ENCODE peak calls at places on chromosomes 13 and 19, in seven cellular contexts. H is RCC 7860; G is activated naive CD8-positive, alpha-beta T cell treated with anti-CD3 and anti-CD28 coated beads for 36 hours; K is T-helper 22 cell; Y is nephron progenitor cell; N is cardiac fibroblast; W is effector memory CD8-positive, alpha-beta T cell. L is an unnamed sample.

GRCh38 chr13:100604909-100605308 is 16.3 kb upstream of the GGACT start:
- DNase-seq in H (no peak), G (no peak), K (no peak), Y (no peak), N (no peak), W (no peak), L (no peak)

GRCh38 chr19:38723606-38724379 is 20.5 kb downstream of the CAPN12 start:
- DNase-seq in H (no peak), G (no peak), K (no peak), Y (no peak), N (no peak), W (no peak), L (no peak)

GRCh38 chr13:33611016-33611805 is 206.7 kb upstream of the RFC3 start:
- DNase-seq in H (peak), G (no peak), K (no peak), Y (peak), N (peak), W (no peak), L (no peak)

GRCh38 chr19:54573330-54573872 is at the start of gene LILRA2:
- DNase-seq in H (no peak), G (no peak), K (no peak), Y (no peak), N (no peak), W (no peak), L (no peak)

GRCh38 chr19:5287066-5287465 is 53.5 kb downstream of the PTPRS start:
- DNase-seq in H (no peak), G (no peak), K (no peak), Y (no peak), N (no peak), W (no peak), L (no peak)

GRCh38 chr13:81172603-81173002 is 831.7 kb upstream of the SPRY2 start:
- DNase-seq in H (no peak), G (no peak), K (no peak), Y (no peak), N (no peak), W (no peak), L (no peak)

GRCh38 chr13:92843549-92843948 is 383.1 kb upstream of the GPC6 start:
- DNase-seq in H (peak), G (no peak), K (no peak), Y (no peak), N (peak), W (no peak), L (no peak)

GRCh38 chr13:95641961-95642621 is 2.4 kb downstream of the DZIP1 start:
- DNase-seq in H (no peak), G (peak), K (no peak), Y (peak), N (peak), W (no peak), L (no peak)

GRCh38 chr13:49304763-49305695 is 57.3 kb downstream of the CDADC1 start:
- DNase-seq in H (no peak), G (no peak), K (no peak), Y (no peak), N (no peak), W (no peak), L (no peak)

GRCh38 chr13:46654956-46655726 is 102.2 kb downstream of the LRCH1 start:
- DNase-seq in H (no peak), G (no peak), K (no peak), Y (no peak), N (peak), W (no peak), L (no peak)

GRCh38 chr13:51950722-51951121 is 60.5 kb downstream of the ATP7B start:
- DNase-seq in H (no peak), G (no peak), K (no peak), Y (no peak), N (peak), W (peak), L (no peak)

GRCh38 chr19:6374179-6374709 is 1.5 kb downstream of the PSPN start:
- DNase-seq in H (no peak), G (no peak), K (no peak), Y (no peak), N (no peak), W (no peak), L (no peak)

GRCh38 chr13:34013061-34013460 is 195.1 kb downstream of the RFC3 start:
- DNase-seq in H (no peak), G (no peak), K (no peak), Y (no peak), N (no peak), W (no peak), L (no peak)

GRCh38 chr19:41548954-41549688 is 26.8 kb upstream of the CEACAM21 start:
- DNase-seq in H (no peak), G (peak), K (peak), Y (no peak), N (peak), W (peak), L (peak)

GRCh38 chr13:20716951-20717350 is 13.5 kb downstream of the IL17D start:
- DNase-seq in H (no peak), G (no peak), K (no peak), Y (no peak), N (no peak), W (no peak), L (no peak)

GRCh38 chr13:113901642-113902041 is 37.8 kb upstream of the GAS6 start:
- DNase-seq in H (no peak), G (no peak), K (no peak), Y (no peak), N (no peak), W (no peak), L (no peak)

GRCh38 chr19:3024509-3024869 is 4.6 kb downstream of the TLE2 start:
- DNase-seq in H (no peak), G (no peak), K (no peak), Y (no peak), N (no peak), W (no peak), L (no peak)

GRCh38 chr19:36488816-36489138 is 584 bp downstream of the ZNF566 start:
- DNase-seq in H (peak), G (peak), K (no peak), Y (no peak), N (peak), W (no peak), L (peak)

GRCh38 chr13:85508683-85509329 is 290.4 kb downstream of the SLITRK6 start:
- DNase-seq in H (no peak), G (no peak), K (no peak), Y (no peak), N (peak), W (no peak), L (no peak)

GRCh38 chr13:59776924-59777690 is 386.6 kb downstream of the DIAPH3 start:
- DNase-seq in H (peak), G (no peak), K (no peak), Y (no peak), N (peak), W (no peak), L (no peak)

GRCh38 chr19:55113570-55114039 is 3.8 kb downstream of the PPP1R12C start:
- DNase-seq in H (peak), G (no peak), K (no peak), Y (peak), N (peak), W (no peak), L (no peak)

GRCh38 chr19:45515081-45515624 is 7.9 kb downstream of the VASP start:
- DNase-seq in H (no peak), G (no peak), K (peak), Y (no peak), N (no peak), W (no peak), L (peak)

GRCh38 chr19:16467581-16467980 is 4.2 kb downstream of the EPS15L1 start:
- DNase-seq in H (no peak), G (no peak), K (no peak), Y (no peak), N (no peak), W (no peak), L (no peak)

GRCh38 chr19:51702103-51702753 is 9.1 kb downstream of the SPACA6 start:
- DNase-seq in H (no peak), G (peak), K (no peak), Y (peak), N (peak), W (peak), L (peak)

GRCh38 chr13:106756446-106756845 is 188.5 kb upstream of the ARGLU1 start:
- DNase-seq in H (no peak), G (no peak), K (no peak), Y (peak), N (no peak), W (no peak), L (no peak)

L was measured in effector memory CD4-positive, alpha-beta T cell.